ENCODE peak calls at places on chromosomes 2 and 18, in seven cellular contexts. L, I, B, V, U, K and W are unnamed samples. For H3K36me3, the result is how much of the 10 kb centered on the place peaks cover.

GRCh38 chr18:9120796-9121195 is 15.8 kb upstream of the ANKRD12 start:
- DNase-seq in L (no peak), I (no peak), B (no peak), V (no peak), U (no peak), K (no peak), W (no peak)

GRCh38 chr2:42072349-42073118 is 24.7 kb downstream of the PKDCC start:
- DNase-seq in L (peak), I (no peak), B (no peak), V (no peak), U (no peak), K (no peak), W (peak)

GRCh38 chr2:24745825-24746224 is 47.4 kb downstream of the PTRHD1 start:
- DNase-seq in L (no peak), I (no peak), B (no peak), V (no peak), U (no peak), K (no peak), W (no peak)

GRCh38 chr2:8578335-8579244 is 103.3 kb upstream of the ID2 start:
- DNase-seq in L (no peak), I (no peak), B (no peak), V (peak), U (no peak), K (no peak), W (peak)

GRCh38 chr2:238100821-238101771 is 956 bp downstream of the ESPNL start:
- DNase-seq in L (no peak), I (no peak), B (peak), V (no peak), U (no peak), K (no peak), W (peak)

GRCh38 chr2:98502556-98503335 is 58.1 kb downstream of the INPP4A start:
- DNase-seq in L (no peak), I (no peak), B (no peak), V (peak), U (peak), K (no peak), W (no peak)

GRCh38 chr2:207334631-207335371 is 169.1 kb upstream of the KLF7 start:
- DNase-seq in L (peak), I (peak), B (peak), V (peak), U (peak), K (peak), W (peak)

GRCh38 chr2:220533485-220533884 is 906.1 kb downstream of the SLC4A3 start:
- DNase-seq in L (peak), I (no peak), B (no peak), V (no peak), U (no peak), K (peak), W (no peak)

GRCh38 chr2:123720760-123721159 is 304.3 kb upstream of the CNTNAP5 start:
- DNase-seq in L (no peak), I (no peak), B (no peak), V (no peak), U (no peak), K (no peak), W (no peak)

GRCh38 chr2:237488901-237489860 is 2.1 kb downstream of the MLPH start:
- DNase-seq in L (no peak), I (no peak), B (no peak), V (no peak), U (no peak), K (no peak), W (peak)

GRCh38 chr2:238426568-238427434 is at the start of gene ASB1:
- DNase-seq in L (peak), I (peak), B (peak), V (peak), U (peak), K (peak), W (peak)

GRCh38 chr2:120278901-120279300 is 26.2 kb downstream of the RALB start:
- DNase-seq in L (no peak), I (no peak), B (no peak), V (no peak), U (no peak), K (no peak), W (no peak)

GRCh38 chr2:227267406-227268115 is 57.5 kb upstream of the MFF start:
- DNase-seq in L (no peak), I (no peak), B (no peak), V (no peak), U (no peak), K (no peak), W (no peak)

GRCh38 chr18:55296761-55297160 is 291.2 kb downstream of the TCF4 start:
- DNase-seq in L (no peak), I (no peak), B (no peak), V (no peak), U (no peak), K (no peak), W (no peak)

GRCh38 chr2:17539993-17540812 is at the start of gene VSNL1:
- DNase-seq in L (peak), I (peak), B (peak), V (peak), U (peak), K (peak), W (peak)

GRCh38 chr2:4272261-4272858 is 569.0 kb downstream of the DCDC2C start:
- DNase-seq in L (no peak), I (no peak), B (no peak), V (no peak), U (no peak), K (no peak), W (no peak)

GRCh38 chr2:132607407-132607806 is 62.6 kb downstream of the LYPD1 start:
- DNase-seq in L (no peak), I (no peak), B (no peak), V (no peak), U (no peak), K (no peak), W (no peak)

GRCh38 chr2:107411267-107411666 is 415.4 kb upstream of the RGPD4 start:
- DNase-seq in L (no peak), I (no peak), B (no peak), V (no peak), U (no peak), K (no peak), W (no peak)

GRCh38 chr2:11388262-11389047 is 44.0 kb upstream of the ROCK2 start:
- DNase-seq in L (no peak), I (no peak), B (no peak), V (no peak), U (no peak), K (no peak), W (no peak)

GRCh38 chr2:98148968-98149697 is 62.2 kb downstream of the VWA3B start:
- DNase-seq in L (peak), I (no peak), B (peak), V (no peak), U (peak), K (peak), W (no peak)

GRCh38 chr2:38866773-38867443 is 8.8 kb downstream of the DHX57 start:
- DNase-seq in L (no peak), I (no peak), B (no peak), V (no peak), U (no peak), K (no peak), W (no peak)

GRCh38 chr18:77392323-77392722 is 142.7 kb downstream of the GALR1 start:
- DNase-seq in L (no peak), I (no peak), B (no peak), V (no peak), U (no peak), K (no peak), W (no peak)

GRCh38 chr2:63865159-63865799 is 23.6 kb downstream of the UGP2 start:
- DNase-seq in L (no peak), I (no peak), B (no peak), V (no peak), U (no peak), K (no peak), W (no peak)

GRCh38 chr2:1407950-1408695 is 5.1 kb upstream of the TPO start:
- DNase-seq in L (no peak), I (no peak), B (no peak), V (no peak), U (no peak), K (no peak), W (no peak)

GRCh38 chr2:47227532-47228166 is 72.5 kb upstream of the STPG4 start:
- DNase-seq in L (no peak), I (no peak), B (no peak), V (no peak), U (no peak), K (no peak), W (no peak)

GRCh38 chr2:23385748-23386421 is 906 bp downstream of the KLHL29 start:
- DNase-seq in L (peak), I (no peak), B (no peak), V (no peak), U (peak), K (no peak), W (no peak)

GRCh38 chr2:70552501-70553333 is 909 bp downstream of the TGFA start:
- DNase-seq in L (peak), I (no peak), B (no peak), V (no peak), U (no peak), K (no peak), W (peak)

GRCh38 chr2:63658176-63658968 is 69.6 kb downstream of the MDH1 start:
- DNase-seq in L (no peak), I (no peak), B (no peak), V (no peak), U (peak), K (no peak), W (no peak)

GRCh38 chr2:220586980-220587549 is 959.6 kb downstream of the SLC4A3 start:
- DNase-seq in L (no peak), I (no peak), B (no peak), V (no peak), U (no peak), K (no peak), W (no peak)

GRCh38 chr18:36580874-36581750 is 247.7 kb downstream of the TPGS2 start:
- DNase-seq in L (no peak), I (no peak), B (no peak), V (no peak), U (no peak), K (no peak), W (no peak)

GRCh38 chr2:175726213-175726612 is 275.9 kb downstream of the LNPK start:
- DNase-seq in L (no peak), I (no peak), B (no peak), V (no peak), U (no peak), K (no peak), W (no peak)

DNA sequence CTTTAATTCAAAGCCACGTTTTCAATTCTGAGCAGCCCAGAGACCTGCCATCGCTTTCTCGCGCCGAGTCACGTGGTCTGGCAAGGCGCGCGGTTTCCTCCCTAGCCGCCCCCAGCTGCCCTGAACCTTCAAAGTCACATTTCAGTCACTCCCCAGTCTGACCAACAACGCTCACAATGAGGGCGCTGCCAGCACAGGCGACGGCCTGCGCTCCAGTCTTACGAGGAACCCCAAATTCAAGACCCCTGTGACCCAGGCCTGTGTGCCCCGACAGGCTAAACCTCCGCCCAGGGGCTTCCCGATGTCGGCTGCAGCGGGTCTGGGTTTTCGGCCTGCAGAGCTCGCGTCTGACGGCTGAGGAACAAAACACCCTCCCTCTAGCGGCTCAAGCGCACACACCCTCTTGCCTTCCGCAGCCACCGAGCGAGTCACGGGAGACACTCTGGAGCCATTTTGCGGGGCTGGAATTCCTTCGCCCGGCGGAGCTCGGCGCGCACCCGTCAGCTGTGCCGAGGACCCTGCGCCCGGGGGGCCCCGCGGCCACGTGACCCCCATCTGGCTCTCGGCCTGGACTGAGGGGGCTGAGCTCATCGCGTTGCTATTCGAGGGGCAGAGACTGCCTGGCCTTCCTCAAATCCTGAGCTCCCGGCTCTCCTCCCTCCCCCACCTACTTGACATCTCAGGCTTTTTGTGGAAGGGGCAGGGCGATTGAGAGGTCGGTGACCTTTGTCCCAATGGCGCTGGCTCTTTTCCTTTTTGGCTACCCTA is 69.9 kb upstream of the ITGB6 start:
- DNase-seq in L (peak), I (peak), B (peak), V (peak), U (peak), K (peak), W (peak)
- TF ChIP-seq POLR2AphosphoS5 in L (peak), I (peak), B (peak), V (peak), U (peak), K (no peak), W (peak)

GRCh38 chr2:58448845-58449244 is 207.7 kb upstream of the FANCL start:
- DNase-seq in L (no peak), I (no peak), B (no peak), V (no peak), U (no peak), K (no peak), W (no peak)

GRCh38 chr2:58447586-58447985 is 206.5 kb upstream of the FANCL start:
- DNase-seq in L (no peak), I (no peak), B (no peak), V (no peak), U (no peak), K (no peak), W (no peak)

GRCh38 chr2:58449286-58450010 is 208.3 kb upstream of the FANCL start:
- DNase-seq in L (peak), I (no peak), B (no peak), V (no peak), U (no peak), K (no peak), W (no peak)

GRCh38 chr2:58448065-58448507 is 207.0 kb upstream of the FANCL start:
- DNase-seq in L (peak), I (peak), B (no peak), V (no peak), U (peak), K (peak), W (no peak)
- TF ChIP-seq CTCF in L (peak), I (peak), B (no peak), V (no peak), U (peak), K (peak), W (no peak)

DNA sequence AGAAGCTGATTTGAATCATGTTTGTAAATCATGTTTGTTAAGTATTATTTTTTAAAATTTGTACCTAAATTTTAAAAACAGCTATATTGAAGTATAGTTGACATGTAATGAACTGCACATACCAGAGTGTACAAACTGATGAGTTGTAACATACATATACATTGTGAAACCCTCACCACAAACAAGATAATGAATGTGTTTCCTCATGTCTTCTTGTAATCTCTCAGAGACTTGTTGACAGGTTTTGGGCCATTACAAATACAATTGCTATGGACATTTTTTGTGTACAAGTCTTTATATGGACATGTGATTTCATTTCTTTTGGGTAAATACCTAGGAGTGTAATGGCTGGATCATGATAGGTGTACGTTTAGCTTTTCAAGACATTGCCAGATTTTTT is 21.5 kb downstream of the WDR43 start:
- DNase-seq in L (no peak), I (no peak), B (no peak), V (no peak), U (no peak), K (no peak), W (no peak)
- H3K36me3 ChIP-seq in L (under half), I (half or more), B (half or more), V (under half), U (under half), K (half or more), W (half or more)

GRCh38 chr2:74094291-74094690 is 53.4 kb downstream of the BOLA3 start:
- DNase-seq in L (no peak), I (no peak), B (peak), V (no peak), U (no peak), K (no peak), W (no peak)

GRCh38 chr2:74093840-74094239 is 53.9 kb downstream of the BOLA3 start:
- DNase-seq in L (no peak), I (no peak), B (no peak), V (no peak), U (no peak), K (no peak), W (no peak)

GRCh38 chr2:74093426-74093825 is 54.3 kb downstream of the BOLA3 start:
- DNase-seq in L (no peak), I (no peak), B (no peak), V (no peak), U (no peak), K (no peak), W (no peak)

GRCh38 chr2:74096061-74096460 is 51.7 kb downstream of the BOLA3 start:
- DNase-seq in L (no peak), I (no peak), B (no peak), V (no peak), U (no peak), K (no peak), W (peak)

GRCh38 chr2:74095629-74096028 is 52.1 kb downstream of the BOLA3 start:
- DNase-seq in L (no peak), I (no peak), B (no peak), V (no peak), U (no peak), K (no peak), W (no peak)
- TF ChIP-seq POLR2AphosphoS5 in L (no peak), I (no peak), B (no peak), V (no peak), U (no peak), K (no peak), W (no peak)